ENCODE peak calls at places on chromosomes 13 and 19, in six cellular contexts. One of them, this sample, is unnamed.

GRCh38 chr19:2223959-2224358 is 12.2 kb downstream of the PLEKHJ1 start:
- ATAC-seq in K562: no peak
- ATAC-seq in HepG2: no peak
- ATAC-seq in upper lobe of left lung: no peak
- ATAC-seq in GM12878: peak; percentile 61
- ATAC-seq in A549: no peak
- ATAC-seq in this sample: no peak

GRCh38 chr13:112510002-112510780 is 77.8 kb downstream of the TUBGCP3 start:
- ATAC-seq in upper lobe of left lung: peak; percentile 72
- ATAC-seq in K562: peak; percentile 80
- ATAC-seq in A549: peak; percentile 98
- ATAC-seq in GM12878: peak; percentile 75
- ATAC-seq in HepG2: peak; percentile 93
- ATAC-seq in this sample: no peak

GRCh38 chr19:16637535-16637934 is 9.5 kb upstream of the MED26 start:
- ATAC-seq in K562: no peak
- ATAC-seq in HepG2: no peak
- ATAC-seq in GM12878: no peak
- ATAC-seq in upper lobe of left lung: no peak
- ATAC-seq in A549: no peak
- ATAC-seq in this sample: no peak

GRCh38 chr19:4455742-4456565 is 1.6 kb downstream of the UBXN6 start:
- ATAC-seq in A549: peak; percentile 9
- ATAC-seq in upper lobe of left lung: peak; percentile 0
- ATAC-seq in K562: peak; percentile 60
- ATAC-seq in GM12878: peak; percentile 29
- ATAC-seq in HepG2: peak; percentile 33
- ATAC-seq in this sample: peak; percentile 60

GRCh38 chr13:80339578-80339840 is 1.4 kb downstream of the SPRY2 start:
- ATAC-seq in A549: no peak
- ATAC-seq in upper lobe of left lung: no peak
- ATAC-seq in HepG2: no peak
- ATAC-seq in GM12878: no peak
- ATAC-seq in K562: no peak
- ATAC-seq in this sample: no peak

GRCh38 chr19:46813570-46814358 is 25.4 kb upstream of the SLC1A5 start:
- ATAC-seq in GM12878: no peak
- ATAC-seq in HepG2: peak; percentile 34
- ATAC-seq in A549: peak; percentile 75
- ATAC-seq in upper lobe of left lung: peak; percentile 53
- ATAC-seq in K562: peak; percentile 54
- ATAC-seq in this sample: no peak

GRCh38 chr19:19493841-19494546 is 21.4 kb downstream of the TSSK6 start:
- ATAC-seq in GM12878: no peak
- ATAC-seq in HepG2: no peak
- ATAC-seq in K562: no peak
- ATAC-seq in A549: no peak
- ATAC-seq in upper lobe of left lung: no peak
- ATAC-seq in this sample: no peak

GRCh38 chr19:41734156-41734555 is 21.2 kb upstream of the CEACAM6 start:
- ATAC-seq in HepG2: no peak
- ATAC-seq in K562: no peak
- ATAC-seq in A549: no peak
- ATAC-seq in GM12878: no peak
- ATAC-seq in upper lobe of left lung: no peak
- ATAC-seq in this sample: no peak

GRCh38 chr13:77356155-77356554 is 29.3 kb upstream of the MYCBP2 start:
- ATAC-seq in K562: no peak
- ATAC-seq in GM12878: no peak
- ATAC-seq in HepG2: no peak
- ATAC-seq in upper lobe of left lung: no peak
- ATAC-seq in A549: no peak
- ATAC-seq in this sample: no peak

GRCh38 chr13:27016871-27017270 is 154.7 kb downstream of the USP12 start:
- ATAC-seq in A549: no peak
- ATAC-seq in upper lobe of left lung: no peak
- ATAC-seq in K562: no peak
- ATAC-seq in GM12878: no peak
- ATAC-seq in HepG2: no peak
- ATAC-seq in this sample: no peak

GRCh38 chr13:27011661-27012060 is 159.9 kb downstream of the USP12 start:
- ATAC-seq in upper lobe of left lung: no peak
- ATAC-seq in HepG2: peak; percentile 64
- ATAC-seq in K562: no peak
- ATAC-seq in A549: no peak
- ATAC-seq in GM12878: no peak
- ATAC-seq in this sample: no peak

GRCh38 chr13:27018230-27018875 is 153.3 kb downstream of the USP12 start:
- ATAC-seq in upper lobe of left lung: peak; percentile 14
- ATAC-seq in A549: no peak
- ATAC-seq in K562: no peak
- ATAC-seq in GM12878: no peak
- ATAC-seq in HepG2: peak; percentile 17
- ATAC-seq in this sample: no peak

GRCh38 chr13:27012482-27013197 is 159.0 kb downstream of the USP12 start:
- ATAC-seq in A549: no peak
- ATAC-seq in upper lobe of left lung: peak; percentile 44
- ATAC-seq in K562: no peak
- ATAC-seq in HepG2: no peak
- ATAC-seq in GM12878: no peak
- ATAC-seq in this sample: peak; percentile 74

GRCh38 chr13:27014406-27015359 is 156.9 kb downstream of the USP12 start:
- ATAC-seq in K562: peak; percentile 47
- ATAC-seq in A549: no peak
- ATAC-seq in GM12878: no peak
- ATAC-seq in HepG2: no peak
- ATAC-seq in upper lobe of left lung: no peak
- ATAC-seq in this sample: no peak
- H3K27ac ChIP-seq in K562: no peak overlapping the region
- H3K27ac ChIP-seq in A549: no peak overlapping the region
- H3K27ac ChIP-seq in GM12878: no peak overlapping the region
- H3K27ac ChIP-seq in HepG2: no peak overlapping the region
- H3K27ac ChIP-seq in upper lobe of left lung: no peak overlapping the region
- H3K27ac ChIP-seq in this sample: peak overlapping the region; percentile 58

DNA sequence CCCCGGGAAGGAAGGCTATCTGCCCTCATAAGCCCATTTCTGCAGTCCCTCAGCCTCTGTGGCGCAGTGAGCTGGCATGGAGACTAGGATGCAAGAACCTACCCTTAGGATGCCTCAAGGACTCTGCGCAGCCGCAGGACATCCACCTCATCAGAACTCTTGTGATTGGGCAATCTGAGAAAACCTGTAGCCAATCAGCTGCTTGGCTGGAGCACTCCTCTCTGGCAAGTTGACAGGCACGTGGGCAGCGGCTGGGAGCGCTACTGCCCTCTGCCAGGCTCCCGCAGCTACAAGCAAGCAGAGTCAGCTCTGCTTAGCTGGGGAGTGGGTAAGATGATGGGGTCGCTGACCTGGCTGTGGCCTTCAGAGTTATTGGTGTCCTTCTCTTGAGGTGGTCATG is 1.5 kb upstream of the ECSIT start:
- ATAC-seq in A549: peak; percentile 18
- ATAC-seq in K562: peak; percentile 52
- ATAC-seq in GM12878: no peak
- ATAC-seq in HepG2: peak; percentile 57
- ATAC-seq in upper lobe of left lung: peak; percentile 9
- ATAC-seq in this sample: peak; percentile 25
- TF ChIP-seq CTCF in A549: no peak
- TF ChIP-seq CTCF in K562: peak; percentile 45
- TF ChIP-seq CTCF in GM12878: peak; percentile 5
- TF ChIP-seq CTCF in HepG2: peak; percentile 81
- TF ChIP-seq CTCF in upper lobe of left lung: no peak
- TF ChIP-seq CTCF in this sample: peak; percentile 19

GRCh38 chr13:109206616-109207015 is 577.2 kb downstream of the MYO16 start:
- ATAC-seq in HepG2: no peak
- ATAC-seq in K562: no peak
- ATAC-seq in GM12878: no peak
- ATAC-seq in A549: no peak
- ATAC-seq in upper lobe of left lung: no peak
- ATAC-seq in this sample: no peak

GRCh38 chr13:109203587-109203986 is 574.2 kb downstream of the MYO16 start:
- ATAC-seq in HepG2: no peak
- ATAC-seq in GM12878: no peak
- ATAC-seq in K562: no peak
- ATAC-seq in A549: no peak
- ATAC-seq in upper lobe of left lung: no peak
- ATAC-seq in this sample: no peak

GRCh38 chr13:109204657-109205056 is 575.2 kb downstream of the MYO16 start:
- ATAC-seq in K562: no peak
- ATAC-seq in A549: no peak
- ATAC-seq in upper lobe of left lung: peak; percentile 38
- ATAC-seq in GM12878: no peak
- ATAC-seq in HepG2: no peak
- ATAC-seq in this sample: no peak

GRCh38 chr13:109204252-109204651 is 574.8 kb downstream of the MYO16 start:
- ATAC-seq in upper lobe of left lung: no peak
- ATAC-seq in HepG2: no peak
- ATAC-seq in A549: no peak
- ATAC-seq in K562: no peak
- ATAC-seq in GM12878: no peak
- ATAC-seq in this sample: no peak

DNA sequence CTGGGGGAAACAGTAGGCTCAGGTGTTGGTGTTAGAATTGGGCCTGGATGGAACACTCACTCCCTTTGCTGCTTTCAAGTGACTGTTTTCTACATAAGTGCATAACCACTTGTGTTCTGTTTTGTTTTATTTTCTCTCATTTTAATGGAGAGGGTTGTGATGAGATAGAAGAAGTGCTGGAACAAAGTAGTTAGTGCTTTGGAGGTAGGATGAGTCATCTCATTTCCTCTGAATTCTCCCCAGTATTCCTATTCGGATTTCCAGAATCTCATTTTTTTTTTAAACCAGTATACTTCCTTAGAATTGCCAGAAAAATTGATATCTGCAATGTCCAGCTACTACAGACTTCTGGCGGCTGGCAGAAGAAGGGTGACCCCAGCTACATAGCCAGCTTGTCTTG is 575.9 kb downstream of the MYO16 start:
- ATAC-seq in HepG2: no peak
- ATAC-seq in GM12878: no peak
- ATAC-seq in A549: no peak
- ATAC-seq in K562: no peak
- ATAC-seq in upper lobe of left lung: no peak
- ATAC-seq in this sample: no peak
- TF ChIP-seq EP300 in HepG2: no peak
- TF ChIP-seq EP300 in GM12878: no peak
- TF ChIP-seq EP300 in A549: no peak
- TF ChIP-seq EP300 in K562: no peak
- TF ChIP-seq EP300 in upper lobe of left lung: no peak
- TF ChIP-seq EP300 in this sample: no peak

GRCh38 chr19:10717054-10717355 is 874 bp upstream of the DNM2 start:
- ATAC-seq in upper lobe of left lung: no peak
- ATAC-seq in A549: no peak
- ATAC-seq in HepG2: no peak
- ATAC-seq in K562: no peak
- ATAC-seq in GM12878: no peak
- ATAC-seq in this sample: no peak

GRCh38 chr19:10717356-10718204 is at the start of gene DNM2:
- ATAC-seq in upper lobe of left lung: peak; percentile 95
- ATAC-seq in K562: peak; percentile 95
- ATAC-seq in GM12878: peak; percentile 93
- ATAC-seq in A549: peak; percentile 96
- ATAC-seq in HepG2: peak; percentile 95
- ATAC-seq in this sample: peak; percentile 95

GRCh38 chr19:10720607-10721125 is 2.8 kb downstream of the DNM2 start:
- ATAC-seq in HepG2: no peak
- ATAC-seq in upper lobe of left lung: no peak
- ATAC-seq in K562: no peak
- ATAC-seq in A549: no peak
- ATAC-seq in GM12878: no peak
- ATAC-seq in this sample: no peak

GRCh38 chr19:10718205-10719196 is 622 bp downstream of the DNM2 start:
- ATAC-seq in HepG2: peak; percentile 46
- ATAC-seq in GM12878: peak; percentile 47
- ATAC-seq in K562: peak; percentile 56
- ATAC-seq in A549: peak; percentile 21
- ATAC-seq in upper lobe of left lung: peak; percentile 59
- ATAC-seq in this sample: no peak

DNA sequence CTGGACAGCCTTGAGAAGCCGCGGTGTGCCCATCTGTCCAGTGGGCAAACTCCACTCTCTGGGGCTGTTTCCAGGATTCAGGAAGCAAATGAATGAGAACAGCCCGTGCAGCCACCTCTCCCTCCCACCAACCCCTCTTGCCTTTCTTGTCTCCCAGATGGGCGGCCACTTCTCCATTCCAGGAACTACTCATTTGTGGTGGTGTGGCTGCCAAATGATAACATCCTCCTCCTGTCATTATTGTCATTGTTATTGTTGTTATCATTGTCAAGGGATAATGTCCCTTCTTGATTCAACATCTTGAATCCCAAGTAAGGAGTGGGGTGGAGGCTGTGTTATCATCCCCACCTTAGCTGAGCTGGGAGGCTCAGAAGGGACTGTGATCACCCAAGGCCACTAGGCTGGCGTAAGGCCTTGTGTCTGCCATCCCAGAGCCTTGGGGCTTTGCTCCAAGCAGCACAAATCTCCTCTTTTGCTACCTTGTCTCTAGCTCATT is 1.6 kb downstream of the DNM2 start:
- ATAC-seq in K562: peak; percentile 3
- ATAC-seq in GM12878: no peak
- ATAC-seq in HepG2: no peak
- ATAC-seq in upper lobe of left lung: no peak
- ATAC-seq in A549: no peak
- ATAC-seq in this sample: no peak
- H3K27ac ChIP-seq in K562: peak overlapping the region; percentile 95
- H3K27ac ChIP-seq in GM12878: peak overlapping the region; percentile 92
- H3K27ac ChIP-seq in HepG2: no peak overlapping the region
- H3K27ac ChIP-seq in upper lobe of left lung: peak overlapping the region; percentile 96
- H3K27ac ChIP-seq in A549: peak overlapping the region; percentile 98
- H3K27ac ChIP-seq in this sample: peak overlapping the region; percentile 94